ENCODE peak calls at places on chromosome 21, in six cellular contexts. L is upper lobe of left lung, V is sigmoid colon, N is body of pancreas, Z is aorta, D is neural progenitor cell. E is an unnamed sample.
A peak's percentile ranks its signal among the peaks of the same experiment; 100 is the strongest.

GRCh38 chr21:36150192-36150711 is 6.4 kb upstream of the DOP1B start:
- DNase-seq in L (no peak), V (peak; percentile 84), N (no peak), Z (peak; percentile 79), D (no peak), E (no peak)

GRCh38 chr21:33070921-33071877 is 1.3 kb downstream of the OLIG1 start:
- DNase-seq in L (peak; percentile 85), V (no peak), N (no peak), Z (no peak), D (peak; percentile 60), E (no peak)

GRCh38 chr21:33441489-33442477 is 38.0 kb downstream of the TMEM50B start:
- DNase-seq in L (no peak), V (no peak), N (peak; percentile 13), Z (peak; percentile 68), D (no peak), E (no peak)

GRCh38 chr21:28688381-28688780 is 304.3 kb downstream of the LTN1 start:
- DNase-seq in L (no peak), V (no peak), N (no peak), Z (no peak), D (no peak), E (no peak)

GRCh38 chr21:27807596-27807995 is 840.7 kb upstream of the ADAMTS5 start:
- DNase-seq in L (no peak), V (no peak), N (no peak), Z (no peak), D (no peak), E (no peak)

GRCh38 chr21:15221799-15222386 is 157.1 kb upstream of the NRIP1 start:
- DNase-seq in L (no peak), V (no peak), N (peak; percentile 15), Z (peak; percentile 46), D (peak; percentile 23), E (no peak)

GRCh38 chr21:36473203-36473602 is 6.7 kb downstream of the CLDN14 start:
- DNase-seq in L (no peak), V (no peak), N (no peak), Z (no peak), D (no peak), E (no peak)

GRCh38 chr21:41235214-41235613 is 67.3 kb downstream of the BACE2 start:
- DNase-seq in L (no peak), V (no peak), N (no peak), Z (no peak), D (no peak), E (no peak)

GRCh38 chr21:33973268-33973667 is 57.7 kb upstream of the ATP5PO start:
- DNase-seq in L (no peak), V (no peak), N (no peak), Z (no peak), D (no peak), E (no peak)

GRCh38 chr21:45830720-45831366 is 150.7 kb upstream of the COL6A1 start:
- DNase-seq in L (no peak), V (no peak), N (no peak), Z (no peak), D (no peak), E (no peak)

GRCh38 chr21:42448683-42449082 is 45.0 kb downstream of the UBASH3A start:
- DNase-seq in L (no peak), V (no peak), N (no peak), Z (no peak), D (no peak), E (no peak)

GRCh38 chr21:27269646-27270045 is 302.8 kb upstream of the ADAMTS5 start:
- DNase-seq in L (no peak), V (no peak), N (no peak), Z (no peak), D (no peak), E (no peak)

GRCh38 chr21:36566606-36567005 is 86.7 kb upstream of the CLDN14 start:
- DNase-seq in L (no peak), V (no peak), N (no peak), Z (no peak), D (no peak), E (no peak)

GRCh38 chr21:33152228-33153130 is 77.3 kb upstream of the IFNAR2 start:
- DNase-seq in L (peak; percentile 68), V (no peak), N (peak; percentile 14), Z (no peak), D (no peak), E (no peak)

GRCh38 chr21:15058718-15059316 is 6.0 kb downstream of the NRIP1 start:
- DNase-seq in L (no peak), V (no peak), N (no peak), Z (no peak), D (no peak), E (no peak)

GRCh38 chr21:16517380-16517779 is 787.6 kb downstream of the USP25 start:
- DNase-seq in L (no peak), V (no peak), N (no peak), Z (no peak), D (no peak), E (no peak)

GRCh38 chr21:42685036-42685435 is 31.6 kb downstream of the PDE9A start:
- DNase-seq in L (peak; percentile 66), V (no peak), N (no peak), Z (peak; percentile 29), D (no peak), E (no peak)

GRCh38 chr21:41289431-41289830 is 27.2 kb upstream of the FAM3B start:
- DNase-seq in L (no peak), V (no peak), N (peak; percentile 53), Z (no peak), D (peak; percentile 59), E (no peak)

GRCh38 chr21:30146558-30147282 is 19.9 kb downstream of the CLDN17 start:
- DNase-seq in L (no peak), V (no peak), N (no peak), Z (no peak), D (no peak), E (no peak)

GRCh38 chr21:29436143-29436542 is 137.4 kb downstream of the BACH1 start:
- DNase-seq in L (no peak), V (no peak), N (no peak), Z (no peak), D (no peak), E (no peak)

GRCh38 chr21:32336711-32337110 is 38.1 kb downstream of the MRAP start:
- DNase-seq in L (no peak), V (no peak), N (no peak), Z (no peak), D (no peak), E (no peak)

DNA sequence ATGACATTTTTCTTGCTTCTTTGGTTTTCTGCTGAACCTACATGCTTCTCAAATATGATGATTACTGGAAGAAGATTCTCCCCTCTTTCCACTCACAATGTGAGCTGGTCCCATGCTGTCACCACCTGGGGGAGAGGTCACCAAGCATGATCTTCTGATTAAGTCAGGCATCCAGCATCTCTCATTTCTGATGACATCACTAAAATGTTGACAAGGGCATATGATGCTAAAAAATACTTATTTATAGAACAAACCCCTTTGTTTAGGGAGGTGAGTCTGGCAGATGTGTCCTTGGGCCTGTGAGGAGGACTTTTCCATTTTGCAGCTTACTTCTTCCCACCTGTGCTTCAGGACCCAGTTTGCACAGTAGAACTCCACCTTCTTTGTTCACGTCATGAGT is 42.0 kb upstream of the PCP4 start:
- DNase-seq in L (no peak), V (no peak), N (no peak), Z (no peak), D (no peak), E (no peak)
- H3K9me3 ChIP-seq in L (no peaks in the 10 kb centered on the region), V (no peaks in the 10 kb centered on the region), N (no peaks in the 10 kb centered on the region), Z (no peaks in the 10 kb centered on the region), D (no peaks in the 10 kb centered on the region), E (no peaks in the 10 kb centered on the region)

GRCh38 chr21:22260274-22260673 is 1262.1 kb downstream of the NCAM2 start:
- DNase-seq in L (no peak), V (no peak), N (no peak), Z (no peak), D (no peak), E (no peak)

GRCh38 chr21:22258821-22259220 is 1260.6 kb downstream of the NCAM2 start:
- DNase-seq in L (no peak), V (no peak), N (no peak), Z (no peak), D (no peak), E (no peak)

DNA sequence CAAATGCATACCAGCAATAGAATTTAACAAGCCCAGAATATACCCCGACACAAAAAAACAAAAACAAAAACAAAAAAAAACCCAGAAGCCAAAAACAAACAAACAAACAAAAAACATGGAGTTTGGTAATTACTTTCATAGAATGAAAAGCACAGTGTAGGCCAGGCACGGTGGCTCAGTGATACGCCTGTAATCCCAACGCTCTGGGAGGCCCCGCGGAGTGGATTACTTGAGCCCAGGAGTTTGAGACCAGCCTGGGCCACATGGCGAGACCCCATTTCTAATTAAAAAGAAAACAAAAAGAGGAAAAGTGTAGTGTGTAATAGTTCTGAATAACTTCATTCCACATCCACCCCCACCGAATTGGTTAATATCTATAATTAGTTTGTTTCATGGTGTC is 1265.7 kb downstream of the NCAM2 start:
- DNase-seq in L (no peak), V (no peak), N (no peak), Z (no peak), D (no peak), E (no peak)
- H3K9me3 ChIP-seq in L (no peaks in the 10 kb centered on the region), V (no peaks in the 10 kb centered on the region), N (no peaks in the 10 kb centered on the region), Z (no peaks in the 10 kb centered on the region), D (no peaks in the 10 kb centered on the region), E (peaks cover 3% of the 10 kb centered on the region)

DNA sequence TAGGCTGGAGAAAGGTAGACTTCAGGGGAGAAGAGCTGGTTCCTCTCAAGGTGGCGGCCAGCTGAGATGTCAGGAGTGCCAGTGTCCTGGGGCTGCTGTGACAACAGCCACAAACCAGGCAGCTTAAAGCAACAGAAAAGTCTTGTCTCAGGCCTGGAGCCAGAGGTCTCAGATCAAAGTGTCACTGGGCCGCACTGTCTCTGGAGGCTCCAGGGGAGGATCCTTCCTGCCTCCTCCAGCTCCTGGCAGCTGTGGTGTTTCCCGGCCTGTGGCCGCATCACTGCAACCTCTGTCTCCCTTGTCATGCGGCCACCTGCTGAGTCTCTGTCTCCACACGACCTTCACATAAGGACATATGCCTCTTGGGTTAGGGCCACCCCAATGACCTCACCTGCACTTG is 24.4 kb upstream of the TSPEAR start:
- DNase-seq in L (no peak), V (no peak), N (no peak), Z (no peak), D (no peak), E (no peak)
- H3K9me3 ChIP-seq in L (peaks cover 14% of the 10 kb centered on the region), V (peaks cover 22% of the 10 kb centered on the region), N (no peaks in the 10 kb centered on the region), Z (peaks cover 18% of the 10 kb centered on the region), D (no peaks in the 10 kb centered on the region), E (no peaks in the 10 kb centered on the region)

DNA sequence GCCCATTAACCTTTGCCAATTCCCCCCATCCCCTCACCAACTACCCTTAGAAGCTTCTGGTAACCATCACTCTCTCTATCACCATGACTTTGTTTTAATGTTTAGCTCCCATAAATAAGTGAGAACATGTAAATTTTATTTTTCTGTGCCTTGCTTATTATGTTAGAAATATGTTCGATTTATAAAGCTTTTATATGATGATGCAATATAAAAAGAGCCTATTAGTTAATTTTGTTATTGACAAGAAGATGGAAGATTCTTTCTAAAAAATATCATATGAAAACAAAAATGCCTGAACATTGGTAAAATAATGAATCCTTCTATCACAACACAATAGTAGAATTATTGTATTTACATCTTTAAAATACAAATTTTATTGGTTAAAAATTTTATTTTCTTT is 836.1 kb upstream of the TMPRSS15 start:
- DNase-seq in L (no peak), V (no peak), N (no peak), Z (no peak), D (no peak), E (no peak)
- H3K9me3 ChIP-seq in L (no peaks in the 10 kb centered on the region), V (no peaks in the 10 kb centered on the region), N (no peaks in the 10 kb centered on the region), Z (no peaks in the 10 kb centered on the region), D (no peaks in the 10 kb centered on the region), E (peaks cover 4% of the 10 kb centered on the region)

GRCh38 chr21:37615962-37616361 is 249.4 kb downstream of the DYRK1A start:
- DNase-seq in L (no peak), V (no peak), N (no peak), Z (no peak), D (no peak), E (no peak)
- H3K9me3 ChIP-seq in L (no peaks in the 10 kb centered on the region), V (no peaks in the 10 kb centered on the region), N (no peaks in the 10 kb centered on the region), Z (no peaks in the 10 kb centered on the region), D (peaks cover 6% of the 10 kb centered on the region), E (no peaks in the 10 kb centered on the region)

E was measured in T-helper 17 cell.